ENCODE peak calls at places on chromosomes 5 and 9, in ten cellular contexts. V is SK-N-SH, H is A673, O is stomach, Y is vagina, S is tibial artery, P is PC-3, R is OCI-LY7, L is left lung, K is prostate gland. C is an unnamed sample.

GRCh38 chr9:80012557-80013330 is 441.0 kb downstream of the TLE4 start:
- DNase-seq in O (no peak), S (no peak), K (no peak), R (peak; percentile 1), V (no peak), H (peak; percentile 51), P (no peak), L (no peak), Y (no peak), C (no peak)

GRCh38 chr5:112576298-112576925 is 157.3 kb upstream of the EPB41L4A start:
- DNase-seq in V (no peak), Y (no peak), S (no peak), L (no peak), O (no peak), P (no peak), R (no peak), K (no peak), H (no peak), C (no peak)

GRCh38 chr5:14440598-14441401 is 140.8 kb upstream of the OTULINL start:
- DNase-seq in H (peak; percentile 86), K (no peak), O (no peak), P (no peak), R (no peak), S (peak; percentile 77), L (no peak), Y (no peak), V (peak; percentile 83), C (no peak)

GRCh38 chr5:113939959-113940358 is 421.9 kb upstream of the KCNN2 start:
- DNase-seq in S (no peak), H (no peak), L (no peak), Y (no peak), K (no peak), O (no peak), V (no peak), P (peak; percentile 6), R (no peak), C (no peak)

GRCh38 chr5:120954255-120954654 is 490.2 kb downstream of the PRR16 start:
- DNase-seq in L (no peak), S (no peak), P (no peak), H (no peak), O (no peak), Y (no peak), V (no peak), K (no peak), R (no peak), C (no peak)

GRCh38 chr5:17196686-17197085 is 20.7 kb upstream of the BASP1 start:
- DNase-seq in L (no peak), Y (no peak), O (no peak), H (no peak), V (no peak), R (no peak), K (no peak), S (no peak), P (no peak), C (no peak)

GRCh38 chr5:98106116-98107088 is 667.1 kb upstream of the RGMB start:
- DNase-seq in L (no peak), Y (no peak), O (no peak), P (no peak), K (no peak), R (no peak), S (no peak), H (peak; percentile 39), V (no peak), C (no peak)

GRCh38 chr9:123300554-123300953 is 32.2 kb upstream of the STRBP start:
- DNase-seq in L (no peak), V (no peak), R (no peak), S (peak; percentile 38), P (no peak), O (no peak), H (no peak), Y (no peak), K (no peak), C (no peak)

DNA sequence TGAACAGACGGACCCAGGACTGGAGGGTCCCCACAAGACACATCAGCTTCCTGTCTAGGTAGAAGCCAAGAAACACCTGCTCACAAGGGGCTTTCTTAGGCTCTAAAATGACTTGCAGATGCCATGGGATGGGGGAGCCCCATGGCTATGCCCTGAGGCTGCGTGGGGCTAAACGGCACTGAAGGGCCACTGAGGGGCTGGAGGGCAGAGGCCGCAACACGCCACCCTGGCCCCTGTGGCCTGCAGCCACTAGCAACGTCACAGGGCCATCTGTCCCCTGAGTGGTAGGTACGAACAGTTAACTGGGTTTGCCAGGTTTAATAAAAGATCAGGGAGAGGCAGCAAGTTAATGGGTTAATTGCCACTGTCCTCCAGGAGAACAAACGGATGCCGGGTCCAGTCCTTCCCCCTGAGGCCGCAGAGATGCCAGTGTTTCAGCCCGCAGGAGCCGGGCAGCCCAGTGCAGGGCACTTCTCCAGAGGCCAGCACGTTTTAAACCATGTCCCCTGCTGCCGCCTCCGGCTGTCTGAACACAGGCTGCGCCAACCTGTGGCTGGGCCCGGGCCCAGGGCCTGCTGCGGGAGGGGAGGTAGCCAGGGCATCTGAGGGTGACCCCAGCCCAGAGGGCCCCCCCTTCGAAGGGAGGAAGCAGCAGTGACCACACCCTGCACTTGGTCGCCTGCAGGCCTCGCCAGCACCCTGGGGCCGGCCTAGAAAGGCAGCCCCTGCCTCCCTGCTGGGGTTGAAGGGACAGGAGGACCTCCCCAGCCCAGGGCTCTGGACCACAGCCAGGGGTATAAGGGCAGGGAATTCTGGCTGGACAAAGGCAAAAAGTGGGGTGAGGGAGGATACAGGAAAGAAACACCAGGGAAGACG is 227.4 kb downstream of the FANCC start:
- DNase-seq in Y (no peak), P (no peak), R (no peak), S (peak; percentile 92), H (no peak), K (no peak), L (peak; percentile 79), V (peak; percentile 82), O (peak; percentile 64), C (no peak)
- H3K4me1 ChIP-seq in Y (peaks cover 100% of the 10 kb centered on the region), P (peaks cover 30% of the 10 kb centered on the region), R (no peaks in the 10 kb centered on the region), S (peaks cover 80% of the 10 kb centered on the region), H (peaks cover 4% of the 10 kb centered on the region), K (peaks cover 36% of the 10 kb centered on the region), L (peaks cover 35% of the 10 kb centered on the region), V (peaks cover 11% of the 10 kb centered on the region), O (peaks cover 77% of the 10 kb centered on the region), C (peaks cover 22% of the 10 kb centered on the region)

GRCh38 chr9:110214553-110214952 is 6.6 kb upstream of the C9orf152 start:
- DNase-seq in P (no peak), Y (no peak), S (no peak), V (no peak), H (no peak), K (no peak), O (no peak), R (peak; percentile 20), L (no peak), C (no peak)
- H3K4me3 ChIP-seq in P (no peak overlapping the region), Y (no peak overlapping the region), S (no peak overlapping the region), V (no peak overlapping the region), H (no peak overlapping the region), K (no peak overlapping the region), O (no peak overlapping the region), R (no peak overlapping the region), L (no peak overlapping the region), C (no peak overlapping the region)

GRCh38 chr9:90838761-90839160 is 37.1 kb downstream of the SYK start:
- DNase-seq in Y (no peak), O (no peak), L (no peak), S (no peak), K (no peak), H (no peak), P (no peak), V (no peak), R (no peak), C (no peak)

GRCh38 chr9:90838098-90838497 is 36.5 kb downstream of the SYK start:
- DNase-seq in O (peak; percentile 8), V (no peak), S (no peak), P (peak; percentile 13), R (peak; percentile 31), Y (no peak), H (no peak), L (no peak), K (no peak), C (no peak)

GRCh38 chr9:90836396-90837080 is 34.9 kb downstream of the SYK start:
- DNase-seq in H (no peak), Y (no peak), L (no peak), P (peak; percentile 18), V (no peak), R (no peak), K (no peak), O (no peak), S (no peak), C (no peak)

GRCh38 chr9:90832251-90832650 is 30.6 kb downstream of the SYK start:
- DNase-seq in P (no peak), L (no peak), Y (no peak), O (no peak), K (no peak), V (no peak), S (no peak), R (no peak), H (no peak), C (no peak)

GRCh38 chr9:90835206-90835605 is 33.6 kb downstream of the SYK start:
- DNase-seq in P (no peak), K (no peak), O (peak; percentile 45), L (no peak), Y (no peak), R (no peak), S (no peak), V (no peak), H (no peak), C (no peak)
- H3K4me1 ChIP-seq in P (no peaks in the 10 kb centered on the region), K (no peaks in the 10 kb centered on the region), O (peaks cover 6% of the 10 kb centered on the region), L (peaks cover 17% of the 10 kb centered on the region), Y (no peaks in the 10 kb centered on the region), R (peaks cover 92% of the 10 kb centered on the region), S (no peaks in the 10 kb centered on the region), V (no peaks in the 10 kb centered on the region), H (no peaks in the 10 kb centered on the region), C (no peaks in the 10 kb centered on the region)

GRCh38 chr5:81189875-81190467 is 43.2 kb upstream of the CKMT2 start:
- DNase-seq in R (no peak), P (no peak), H (no peak), K (no peak), O (no peak), S (no peak), Y (no peak), V (no peak), L (no peak), C (no peak)

GRCh38 chr5:81192351-81192750 is 40.8 kb upstream of the CKMT2 start:
- DNase-seq in Y (no peak), L (no peak), O (no peak), S (no peak), R (no peak), P (no peak), K (no peak), V (no peak), H (no peak), C (no peak)

GRCh38 chr5:81191726-81192125 is 41.4 kb upstream of the CKMT2 start:
- DNase-seq in R (no peak), K (no peak), S (no peak), H (no peak), V (no peak), P (no peak), L (no peak), O (no peak), Y (no peak), C (no peak)

GRCh38 chr5:81195334-81195929 is 37.7 kb upstream of the CKMT2 start:
- DNase-seq in V (peak; percentile 64), R (no peak), H (no peak), P (no peak), L (no peak), O (no peak), S (no peak), K (no peak), Y (no peak), C (no peak)

DNA sequence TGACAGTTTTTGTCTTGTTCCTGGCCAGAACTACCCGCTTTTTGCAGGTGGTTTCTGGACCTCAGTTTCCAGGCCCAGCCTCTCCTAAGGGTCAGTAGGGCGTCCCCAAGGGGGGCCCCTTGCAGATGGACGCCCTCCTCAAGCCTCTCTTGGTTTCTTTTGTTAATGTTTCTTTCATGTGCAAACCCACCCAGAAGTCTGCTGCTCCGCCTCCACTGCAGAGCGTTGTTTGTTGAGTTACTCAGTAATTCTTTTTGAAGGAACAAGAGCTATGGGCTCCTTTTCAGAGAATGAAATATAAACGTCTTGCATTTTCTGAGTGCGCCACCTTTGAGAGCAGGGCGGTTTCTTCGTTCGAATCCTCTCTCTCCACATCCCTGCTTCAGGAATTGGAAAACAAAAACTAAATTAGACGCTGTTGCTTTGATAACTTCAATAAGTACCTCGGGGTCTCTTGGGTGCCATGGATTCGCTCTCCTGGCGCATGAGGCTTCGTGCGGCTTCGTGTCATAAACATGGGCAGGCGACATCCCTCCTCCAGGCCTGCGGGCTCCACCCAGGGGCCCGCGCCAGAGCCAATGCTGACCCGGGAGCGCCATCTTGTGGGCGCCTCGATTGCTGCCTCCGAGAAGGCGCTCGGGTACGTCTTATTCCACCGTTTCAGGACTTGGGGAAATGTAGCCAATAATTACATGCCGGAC is 38.3 kb upstream of the CKMT2 start:
- DNase-seq in O (peak; percentile 84), H (peak; percentile 89), V (peak; percentile 94), L (peak; percentile 92), Y (no peak), K (peak; percentile 68), S (peak; percentile 85), R (peak; percentile 57), P (peak; percentile 80), C (no peak)
- H3K4me3 ChIP-seq in O (no peak overlapping the region), H (no peak overlapping the region), V (no peak overlapping the region), L (no peak overlapping the region), Y (no peak overlapping the region), K (no peak overlapping the region), S (no peak overlapping the region), R (no peak overlapping the region), P (no peak overlapping the region), C (no peak overlapping the region)